ENCODE peak calls at places on chromosomes 12 and 14, in four cellular contexts. B is A549, J is SK-N-SH, E is tibial nerve. W is an unnamed sample.

GRCh38 chr12:118055144-118055557 is 5.8 kb downstream of the WSB2 start:
- DNase-seq in B (peak; percentile 39), E (no peak), J (peak; percentile 69), W (no peak)

GRCh38 chr14:88616697-88617096 is 53.9 kb downstream of the ZC3H14 start:
- DNase-seq in B (no peak), E (no peak), J (no peak), W (no peak)

GRCh38 chr12:104505095-104505819 is 48.5 kb downstream of the CHST11 start:
- DNase-seq in B (no peak), E (no peak), J (no peak), W (no peak)

GRCh38 chr14:58177125-58177524 is 22.8 kb upstream of the ACTR10 start:
- DNase-seq in E (no peak), J (no peak), B (no peak), W (no peak)

GRCh38 chr12:51357374-51358047 is 11.0 kb upstream of the CELA1 start:
- DNase-seq in E (no peak), J (no peak), B (no peak), W (no peak)

GRCh38 chr12:23222801-23223200 is 597.8 kb downstream of the ETNK1 start:
- DNase-seq in E (no peak), J (no peak), B (no peak), W (no peak)

GRCh38 chr12:96401061-96401871 is 1.0 kb upstream of the CDK17 start:
- DNase-seq in B (peak; percentile 89), E (no peak), J (peak; percentile 52), W (no peak)

GRCh38 chr14:29749327-29749726 is 178.3 kb downstream of the PRKD1 start:
- DNase-seq in J (no peak), E (no peak), B (no peak), W (no peak)

GRCh38 chr14:98444077-98444476 is 827.9 kb downstream of the BCL11B start:
- DNase-seq in B (no peak), J (no peak), E (no peak), W (no peak)

GRCh38 chr14:61620130-61620946 is 75.0 kb upstream of the HIF1A start:
- DNase-seq in E (no peak), B (no peak), J (no peak), W (no peak)

GRCh38 chr14:24734917-24735500 is 101.0 kb upstream of the GZMB start:
- DNase-seq in J (peak; percentile 14), E (no peak), B (peak; percentile 7), W (no peak)

GRCh38 chr14:73870525-73871235 is 16.0 kb upstream of the ZNF410 start:
- DNase-seq in E (no peak), J (no peak), B (no peak), W (no peak)

GRCh38 chr12:68646484-68646883 is 35.8 kb downstream of the RAP1B start:
- DNase-seq in E (no peak), B (no peak), J (no peak), W (no peak)

GRCh38 chr14:77979666-77980351 is 179.9 kb downstream of the ADCK1 start:
- DNase-seq in J (peak; percentile 44), B (no peak), E (no peak), W (no peak)

GRCh38 chr14:74910556-74910955 is 12.5 kb downstream of the RPS6KL1 start:
- DNase-seq in B (no peak), J (peak; percentile 59), E (no peak), W (no peak)

GRCh38 chr14:90510208-90510607 is 113.4 kb downstream of the CALM1 start:
- DNase-seq in B (no peak), E (no peak), J (no peak), W (peak; percentile 86)

GRCh38 chr14:86462193-86462592 is 932.2 kb downstream of the FLRT2 start:
- DNase-seq in J (no peak), B (no peak), E (no peak), W (no peak)

GRCh38 chr14:76656592-76656991 is 104.7 kb upstream of the VASH1 start:
- DNase-seq in J (no peak), E (no peak), B (no peak), W (no peak)

GRCh38 chr14:26334288-26334687 is 263.5 kb downstream of the NOVA1 start:
- DNase-seq in B (no peak), J (no peak), E (no peak), W (no peak)

GRCh38 chr12:76192416-76192815 is 107.9 kb upstream of the NAP1L1 start:
- DNase-seq in B (no peak), E (no peak), J (no peak), W (no peak)

GRCh38 chr12:95990136-95990535 is 6.0 kb downstream of the HAL start:
- DNase-seq in J (no peak), B (no peak), E (no peak), W (no peak)

GRCh38 chr12:2868986-2869385 is 8.0 kb downstream of the FOXM1 start:
- DNase-seq in B (no peak), E (no peak), J (no peak), W (no peak)

GRCh38 chr14:81172881-81173280 is 47.9 kb downstream of the GTF2A1 start:
- DNase-seq in J (no peak), B (no peak), E (no peak), W (no peak)

GRCh38 chr12:131826064-131826928 is 1.9 kb upstream of the MMP17 start:
- DNase-seq in E (no peak), J (no peak), B (no peak), W (no peak)

GRCh38 chr12:69688496-69689427 is 10.3 kb downstream of the BEST3 start:
- DNase-seq in J (peak; percentile 23), B (peak; percentile 86), E (no peak), W (no peak)

GRCh38 chr12:131831021-131831571 is 2.9 kb downstream of the MMP17 start:
- DNase-seq in J (no peak), B (no peak), E (no peak), W (peak; percentile 66)

GRCh38 chr12:57836442-57837375 is 9.8 kb downstream of the CTDSP2 start:
- DNase-seq in J (no peak), B (no peak), E (peak; percentile 45), W (peak; percentile 89)

GRCh38 chr14:52351561-52352491 is 37.7 kb downstream of the PTGER2 start:
- DNase-seq in E (no peak), J (no peak), B (no peak), W (no peak)

GRCh38 chr12:48861111-48861510 is 4.6 kb downstream of the RND1 start:
- DNase-seq in J (no peak), E (no peak), B (no peak), W (no peak)
- TF ChIP-seq EP300 in J (no peak), E (no peak), B (no peak), W (no peak)

GRCh38 chr12:32005496-32006125 is 46.4 kb downstream of the RESF1 start:
- DNase-seq in B (no peak), J (no peak), E (no peak), W (no peak)
- TF ChIP-seq EP300 in B (no peak), J (no peak), E (no peak), W (no peak)

DNA sequence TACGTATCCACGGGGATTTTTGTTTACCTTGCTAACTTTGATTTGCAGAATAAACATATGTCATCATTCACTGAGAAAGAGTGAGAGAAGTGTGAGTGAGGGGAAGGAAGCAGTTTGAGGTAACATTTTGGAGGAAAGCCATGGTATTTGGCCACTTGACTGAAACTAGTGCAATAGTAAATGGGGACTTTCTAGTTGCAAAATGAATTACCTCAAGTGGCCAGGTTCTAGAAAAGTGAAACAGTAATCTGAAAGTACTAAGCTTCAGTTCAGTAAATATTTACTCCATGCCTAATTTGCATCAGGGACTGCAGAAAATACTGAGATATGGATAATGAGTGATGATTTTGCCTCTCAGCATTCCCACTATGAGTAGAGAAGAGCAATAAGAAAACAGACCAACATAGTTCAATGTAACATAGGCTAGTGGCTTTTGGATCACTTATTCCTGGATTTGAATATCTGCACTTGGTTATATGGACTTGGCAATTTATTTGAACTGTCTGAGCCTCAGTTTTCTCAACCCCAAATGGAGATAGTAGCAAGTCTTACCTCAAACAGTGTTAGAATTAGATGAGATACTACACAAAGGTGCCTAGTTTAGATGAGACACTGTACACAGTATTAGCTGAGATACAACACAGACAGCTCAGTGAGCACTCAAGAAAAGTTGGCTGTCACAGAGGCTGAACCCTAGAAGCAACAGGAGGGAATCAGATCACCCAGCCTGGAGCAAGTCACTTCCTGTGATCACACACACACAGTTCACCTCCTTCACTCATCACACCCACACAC is 439.1 kb downstream of the NPAS3 start:
- DNase-seq in B (no peak), J (no peak), E (no peak), W (no peak)
- TF ChIP-seq EP300 in B (no peak), J (no peak), E (no peak), W (no peak)

GRCh38 chr14:39176263-39177167 is 1.5 kb downstream of the PNN start:
- DNase-seq in E (no peak), B (no peak), J (no peak), W (no peak)

GRCh38 chr14:39173198-39173597 is 1.9 kb upstream of the PNN start:
- DNase-seq in J (no peak), B (no peak), E (no peak), W (no peak)

GRCh38 chr14:39175445-39176262 is 600 bp downstream of the PNN start:
- DNase-seq in B (peak; percentile 38), E (no peak), J (peak; percentile 40), W (no peak)

GRCh38 chr14:39177168-39177545 is 2.1 kb downstream of the PNN start:
- DNase-seq in B (no peak), E (no peak), J (no peak), W (no peak)

GRCh38 chr14:39174560-39175444 is at the start of gene PNN:
- DNase-seq in J (peak; percentile 82), E (peak; percentile 91), B (peak; percentile 96), W (peak; percentile 99)
- TF ChIP-seq EP300 in J (no peak), E (peak; percentile 98), B (no peak), W (no peak)

GRCh38 chr12:54300267-54300731 is 516 bp downstream of the NFE2 start:
- DNase-seq in E (no peak), J (no peak), B (no peak), W (no peak)

GRCh38 chr12:54306925-54307731 is 6.3 kb upstream of the NFE2 start:
- DNase-seq in J (peak; percentile 59), E (peak; percentile 60), B (peak; percentile 59), W (peak; percentile 76)

GRCh38 chr12:54301428-54302045 is 722 bp upstream of the NFE2 start:
- DNase-seq in E (no peak), J (no peak), B (no peak), W (peak; percentile 45)

GRCh38 chr12:54300732-54301427 is at the start of gene NFE2:
- DNase-seq in B (peak; percentile 63), J (peak; percentile 49), E (no peak), W (no peak)

DNA sequence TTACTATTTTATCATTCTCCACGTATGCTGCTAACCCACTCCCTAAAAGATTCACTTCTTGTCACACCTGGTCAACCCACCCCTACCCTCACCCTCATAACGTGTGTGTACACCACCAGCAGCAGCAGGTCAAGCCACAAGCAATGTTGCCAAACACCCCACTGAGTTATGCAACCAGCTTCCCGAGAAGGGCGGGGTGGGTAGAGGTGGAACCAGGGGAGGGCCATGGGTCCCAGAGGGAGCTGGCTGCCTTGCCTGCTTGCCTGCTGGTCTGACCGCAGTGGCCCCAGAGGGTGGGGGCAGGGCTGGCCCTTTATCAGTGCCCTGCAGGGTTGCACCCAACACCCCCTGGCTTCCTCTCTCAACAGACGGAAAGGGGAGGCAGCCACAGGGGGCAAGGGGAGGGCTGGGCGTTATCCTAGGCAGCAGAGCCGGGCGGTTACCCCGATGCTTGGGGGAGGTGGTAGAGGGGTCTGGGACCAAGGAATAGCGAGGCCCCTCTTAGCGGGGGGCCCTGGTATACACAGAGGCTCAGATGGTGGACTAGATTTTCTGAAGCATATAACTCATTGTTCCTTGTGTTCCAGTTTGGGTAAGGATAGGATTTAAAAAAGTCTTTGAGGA is 3.5 kb upstream of the NFE2 start:
- DNase-seq in E (peak; percentile 60), J (no peak), B (no peak), W (peak; percentile 71)
- TF ChIP-seq EP300 in E (peak; percentile 70), J (no peak), B (no peak), W (no peak)

W was measured in sigmoid colon.